ENCODE peak calls at places on chromosome 20, in ten cellular contexts. One of them, this sample, is unnamed.

GRCh38 chr20:48680650-48681049 is 147.1 kb downstream of the PREX1 start:
- DNase-seq in kidney tubule cell: no peak
- DNase-seq in IMR-90: no peak
- DNase-seq in progenitor cell of endocrine pancreas: no peak
- DNase-seq in lung microvascular endothelial cell: no peak
- DNase-seq in NCI-H2081: no peak
- DNase-seq in central memory CD4-positive, alpha-beta T cell: no peak
- DNase-seq in lower lobe of right lung: peak
- DNase-seq in frontal cortex: no peak
- DNase-seq in activated CD4-positive, alpha-beta T cell treated with anti-CD3 and anti-CD28 coated beads, Interleukin-2, amount 50 U/mL, for 4 hours: no peak
- DNase-seq in this sample: no peak

GRCh38 chr20:23231561-23232218 is 118.9 kb upstream of the NXT1 start:
- DNase-seq in NCI-H2081: no peak
- DNase-seq in kidney tubule cell: peak
- DNase-seq in frontal cortex: no peak
- DNase-seq in activated CD4-positive, alpha-beta T cell treated with anti-CD3 and anti-CD28 coated beads, Interleukin-2, amount 50 U/mL, for 4 hours: no peak
- DNase-seq in lung microvascular endothelial cell: peak
- DNase-seq in central memory CD4-positive, alpha-beta T cell: no peak
- DNase-seq in IMR-90: peak
- DNase-seq in lower lobe of right lung: no peak
- DNase-seq in progenitor cell of endocrine pancreas: no peak
- DNase-seq in this sample: peak

GRCh38 chr20:10376271-10377075 is 57.5 kb downstream of the MKKS start:
- DNase-seq in lower lobe of right lung: no peak
- DNase-seq in progenitor cell of endocrine pancreas: no peak
- DNase-seq in central memory CD4-positive, alpha-beta T cell: no peak
- DNase-seq in activated CD4-positive, alpha-beta T cell treated with anti-CD3 and anti-CD28 coated beads, Interleukin-2, amount 50 U/mL, for 4 hours: no peak
- DNase-seq in IMR-90: peak
- DNase-seq in NCI-H2081: no peak
- DNase-seq in lung microvascular endothelial cell: peak
- DNase-seq in frontal cortex: no peak
- DNase-seq in kidney tubule cell: peak
- DNase-seq in this sample: peak

GRCh38 chr20:53003420-53003819 is 31.3 kb downstream of the TSHZ2 start:
- DNase-seq in central memory CD4-positive, alpha-beta T cell: no peak
- DNase-seq in kidney tubule cell: peak
- DNase-seq in lower lobe of right lung: no peak
- DNase-seq in IMR-90: no peak
- DNase-seq in progenitor cell of endocrine pancreas: no peak
- DNase-seq in frontal cortex: no peak
- DNase-seq in NCI-H2081: peak
- DNase-seq in activated CD4-positive, alpha-beta T cell treated with anti-CD3 and anti-CD28 coated beads, Interleukin-2, amount 50 U/mL, for 4 hours: no peak
- DNase-seq in lung microvascular endothelial cell: no peak
- DNase-seq in this sample: peak

GRCh38 chr20:24736131-24736843 is 212.8 kb upstream of the CST7 start:
- DNase-seq in IMR-90: peak
- DNase-seq in progenitor cell of endocrine pancreas: no peak
- DNase-seq in activated CD4-positive, alpha-beta T cell treated with anti-CD3 and anti-CD28 coated beads, Interleukin-2, amount 50 U/mL, for 4 hours: no peak
- DNase-seq in central memory CD4-positive, alpha-beta T cell: no peak
- DNase-seq in lung microvascular endothelial cell: no peak
- DNase-seq in lower lobe of right lung: no peak
- DNase-seq in kidney tubule cell: no peak
- DNase-seq in frontal cortex: no peak
- DNase-seq in NCI-H2081: no peak
- DNase-seq in this sample: no peak

GRCh38 chr20:64045346-64046011 is 4.0 kb downstream of the SOX18 start:
- DNase-seq in IMR-90: no peak
- DNase-seq in NCI-H2081: no peak
- DNase-seq in kidney tubule cell: no peak
- DNase-seq in central memory CD4-positive, alpha-beta T cell: no peak
- DNase-seq in frontal cortex: no peak
- DNase-seq in activated CD4-positive, alpha-beta T cell treated with anti-CD3 and anti-CD28 coated beads, Interleukin-2, amount 50 U/mL, for 4 hours: no peak
- DNase-seq in lower lobe of right lung: no peak
- DNase-seq in progenitor cell of endocrine pancreas: no peak
- DNase-seq in lung microvascular endothelial cell: no peak
- DNase-seq in this sample: no peak

GRCh38 chr20:24962510-24962909 is 13.4 kb downstream of the CST7 start:
- DNase-seq in central memory CD4-positive, alpha-beta T cell: no peak
- DNase-seq in lower lobe of right lung: no peak
- DNase-seq in progenitor cell of endocrine pancreas: no peak
- DNase-seq in activated CD4-positive, alpha-beta T cell treated with anti-CD3 and anti-CD28 coated beads, Interleukin-2, amount 50 U/mL, for 4 hours: no peak
- DNase-seq in frontal cortex: no peak
- DNase-seq in IMR-90: no peak
- DNase-seq in kidney tubule cell: no peak
- DNase-seq in lung microvascular endothelial cell: no peak
- DNase-seq in NCI-H2081: no peak
- DNase-seq in this sample: no peak

GRCh38 chr20:1499528-1500420 is 8.6 kb upstream of the SIRPB2 start:
- DNase-seq in NCI-H2081: no peak
- DNase-seq in activated CD4-positive, alpha-beta T cell treated with anti-CD3 and anti-CD28 coated beads, Interleukin-2, amount 50 U/mL, for 4 hours: no peak
- DNase-seq in kidney tubule cell: peak
- DNase-seq in lung microvascular endothelial cell: no peak
- DNase-seq in progenitor cell of endocrine pancreas: no peak
- DNase-seq in IMR-90: no peak
- DNase-seq in frontal cortex: no peak
- DNase-seq in central memory CD4-positive, alpha-beta T cell: no peak
- DNase-seq in lower lobe of right lung: no peak
- DNase-seq in this sample: no peak